ENCODE peak calls at places on chromosomes 6 and 20, in eight cellular contexts. P, J, W, K, C, N, O and L are unnamed samples. For H3K4me1, the result is how much of the 10 kb centered on the place peaks cover.

GRCh38 chr6:136250686-136251008 is 536 bp upstream of the MTFR2 start:
- DNase-seq in W (no peak), O (no peak), P (no peak), J (no peak), C (no peak), K (no peak), N (no peak), L (no peak)

GRCh38 chr20:57662313-57663240 is 42.4 kb upstream of the ZBP1 start:
- DNase-seq in C (peak), N (no peak), W (no peak), J (no peak), P (peak), O (peak), K (peak), L (peak)

GRCh38 chr6:42539135-42539534 is 24.7 kb upstream of the UBR2 start:
- DNase-seq in K (no peak), J (no peak), C (no peak), W (no peak), O (no peak), P (no peak), N (no peak), L (no peak)

GRCh38 chr20:48638546-48638945 is 189.3 kb downstream of the PREX1 start:
- DNase-seq in P (no peak), O (no peak), J (no peak), C (no peak), K (no peak), N (peak), W (no peak), L (no peak)

GRCh38 chr20:54131675-54132611 is 41.8 kb downstream of the CYP24A1 start:
- DNase-seq in W (no peak), P (no peak), N (peak), O (no peak), K (no peak), C (no peak), J (no peak), L (no peak)

GRCh38 chr6:22886881-22887581 is 317.7 kb downstream of the HDGFL1 start:
- DNase-seq in P (no peak), O (no peak), J (no peak), K (no peak), C (no peak), W (no peak), N (peak), L (no peak)

GRCh38 chr20:31414381-31414780 is 8.4 kb upstream of the DEFB121 start:
- DNase-seq in N (no peak), J (no peak), W (no peak), K (no peak), C (no peak), P (no peak), O (no peak), L (no peak)

GRCh38 chr20:59866338-59866737 is 67.1 kb downstream of the SYCP2 start:
- DNase-seq in O (no peak), C (no peak), W (no peak), N (no peak), J (no peak), K (no peak), P (no peak), L (no peak)

GRCh38 chr6:135675862-135676261 is 175.6 kb upstream of the PDE7B start:
- DNase-seq in O (no peak), J (no peak), K (no peak), P (no peak), N (peak), C (no peak), W (peak), L (no peak)

GRCh38 chr20:20083796-20084195 is 31.5 kb downstream of the CFAP61 start:
- DNase-seq in J (no peak), N (peak), O (no peak), K (no peak), W (peak), P (no peak), C (no peak), L (no peak)

DNA sequence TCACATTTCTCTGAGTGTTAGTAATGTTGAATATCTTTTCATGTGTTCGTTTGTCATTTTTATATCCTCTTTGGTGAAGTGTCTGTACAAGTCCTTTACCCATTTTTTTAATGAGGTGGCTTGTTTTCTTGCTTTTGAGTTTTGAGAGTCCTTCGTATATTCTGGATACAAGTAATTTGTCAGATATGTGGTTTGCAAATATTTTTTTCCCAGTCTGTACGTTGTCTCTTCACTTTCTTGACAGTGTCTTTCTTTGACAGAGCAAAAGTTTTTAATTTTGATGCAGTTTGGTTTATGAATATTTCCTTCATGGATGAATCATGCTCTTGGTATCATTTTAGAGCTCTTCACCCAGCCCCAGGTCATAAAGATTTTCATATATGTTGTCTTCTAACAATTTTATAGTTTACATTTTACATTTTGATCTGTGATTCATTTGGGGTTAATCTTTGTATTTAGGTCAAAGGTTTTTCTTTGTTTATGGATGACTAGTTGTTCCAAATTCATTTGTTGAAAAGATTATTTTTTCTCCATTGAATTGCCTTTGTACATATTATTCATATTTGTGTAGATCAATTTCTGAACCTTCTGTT is 152.5 kb downstream of the MRPL14 start:
- DNase-seq in C (no peak), N (no peak), O (no peak), W (no peak), P (no peak), J (no peak), K (no peak), L (no peak)
- H3K4me1 ChIP-seq in C (under half), N (under half), O (under half), W (under half), P (under half), J (under half), K (under half), L (under half)

GRCh38 chr20:8153281-8153908 is 21.3 kb downstream of the PLCB1 start:
- DNase-seq in P (no peak), J (no peak), C (no peak), O (no peak), W (no peak), K (no peak), N (peak), L (no peak)

GRCh38 chr20:8152183-8152582 is 20.1 kb downstream of the PLCB1 start:
- DNase-seq in W (no peak), N (peak), J (no peak), P (no peak), O (no peak), C (no peak), K (no peak), L (no peak)

GRCh38 chr20:8150591-8150990 is 18.5 kb downstream of the PLCB1 start:
- DNase-seq in O (no peak), P (no peak), K (no peak), J (no peak), W (no peak), N (peak), C (no peak), L (no peak)

GRCh38 chr20:8152847-8153246 is 20.8 kb downstream of the PLCB1 start:
- DNase-seq in J (no peak), N (no peak), P (no peak), O (no peak), W (no peak), K (no peak), C (no peak), L (no peak)

DNA sequence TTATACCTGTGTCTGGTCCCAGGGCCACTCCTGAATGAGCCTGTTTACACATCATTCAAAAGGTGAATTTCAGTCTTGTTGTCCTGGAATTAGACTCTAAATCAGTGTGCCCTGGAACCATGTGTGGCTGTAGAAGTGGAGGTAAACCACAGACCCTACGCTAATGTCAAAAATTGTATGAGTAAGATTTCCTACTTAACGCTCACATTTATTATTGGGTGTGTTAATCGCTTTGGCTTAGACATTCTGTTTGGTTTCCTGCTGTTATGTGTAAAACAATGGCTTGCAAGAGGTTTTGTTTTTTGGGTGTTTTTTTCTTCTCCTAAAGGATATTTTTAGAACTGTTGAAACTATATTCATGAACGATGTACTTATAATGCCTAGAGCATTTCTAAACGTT is 19.3 kb downstream of the PLCB1 start:
- DNase-seq in N (peak), O (no peak), C (no peak), P (no peak), W (no peak), J (no peak), K (no peak), L (no peak)
- H3K4me1 ChIP-seq in N (under half), O (under half), C (under half), P (under half), W (under half), J (half or more), K (under half), L (under half)

GRCh38 chr6:1463751-1464397 is 74.5 kb downstream of the FOXF2 start:
- DNase-seq in W (no peak), C (no peak), O (no peak), K (no peak), J (no peak), N (no peak), P (no peak), L (no peak)

GRCh38 chr6:1464796-1465348 is 75.5 kb downstream of the FOXF2 start:
- DNase-seq in O (no peak), J (no peak), K (no peak), N (no peak), P (no peak), W (no peak), C (no peak), L (no peak)

GRCh38 chr6:1461736-1462135 is 72.4 kb downstream of the FOXF2 start:
- DNase-seq in J (no peak), C (no peak), K (no peak), W (no peak), O (no peak), N (no peak), P (no peak), L (no peak)

GRCh38 chr6:1463275-1463674 is 73.9 kb downstream of the FOXF2 start:
- DNase-seq in N (no peak), W (peak), P (no peak), K (no peak), O (no peak), C (no peak), J (no peak), L (no peak)

DNA sequence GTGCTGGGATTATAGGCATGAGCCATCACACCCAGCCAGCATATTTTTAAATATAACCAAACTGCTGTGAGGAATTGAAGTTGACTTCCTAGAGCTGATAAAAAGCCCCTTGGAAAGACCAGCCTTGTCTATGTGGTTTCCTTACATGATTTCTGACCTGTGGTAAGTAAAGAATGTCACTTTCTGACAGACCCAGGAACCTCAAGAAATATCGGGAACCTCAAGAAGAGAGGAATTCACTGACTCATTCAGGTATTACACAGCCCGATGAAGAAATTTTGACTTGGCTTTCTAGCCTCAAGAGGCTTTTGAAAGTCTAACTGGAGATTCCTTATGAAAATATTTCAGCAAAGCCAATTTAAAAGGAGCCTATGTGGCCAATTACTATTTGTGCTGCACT is 71.8 kb downstream of the FOXF2 start:
- DNase-seq in C (no peak), J (no peak), N (peak), K (no peak), O (no peak), W (no peak), P (no peak), L (no peak)
- H3K4me1 ChIP-seq in C (under half), J (under half), N (under half), K (under half), O (under half), W (under half), P (under half), L (under half)

GRCh38 chr6:32073066-32073465 is 34.9 kb downstream of the CYP21A2 start:
- DNase-seq in J (no peak), W (no peak), N (no peak), K (no peak), C (no peak), O (no peak), P (no peak), L (no peak)

GRCh38 chr6:32075781-32076494 is 33.2 kb downstream of the TNXB start:
- DNase-seq in N (no peak), K (no peak), W (no peak), C (no peak), O (no peak), P (no peak), J (no peak), L (no peak)

GRCh38 chr6:32073613-32074012 is 35.4 kb downstream of the CYP21A2 start:
- DNase-seq in J (no peak), N (no peak), W (no peak), K (no peak), P (no peak), C (no peak), O (no peak), L (no peak)

GRCh38 chr6:32070814-32071466 is 32.7 kb downstream of the CYP21A2 start:
- DNase-seq in W (no peak), C (no peak), P (no peak), O (peak), K (peak), J (no peak), N (no peak), L (no peak)

DNA sequence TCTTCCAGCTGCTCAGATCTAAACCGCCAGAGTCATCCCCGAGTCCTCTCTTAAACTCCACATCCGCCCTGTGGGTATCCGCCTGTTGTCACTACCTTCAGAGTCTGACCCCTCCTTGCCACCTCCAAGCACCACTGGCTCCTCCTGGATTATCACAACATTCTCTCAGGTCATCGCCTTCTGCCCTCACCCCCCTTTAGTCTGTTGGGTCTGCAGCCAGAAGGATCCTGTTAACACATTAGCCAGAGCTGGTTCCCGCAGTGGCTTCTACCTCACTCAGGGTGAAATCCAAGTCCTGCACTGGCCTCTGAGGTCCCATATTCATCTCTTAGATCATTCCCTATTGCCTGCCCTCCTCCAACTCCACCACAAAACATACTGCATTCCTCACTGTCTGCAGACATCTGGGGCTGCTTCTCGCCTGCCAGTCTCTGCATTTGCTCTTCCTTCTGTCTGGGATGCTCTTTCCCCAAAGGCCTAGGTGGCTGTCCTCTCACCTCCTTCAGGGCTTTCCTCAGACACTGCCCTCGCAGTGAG is 34.1 kb downstream of the TNXB start:
- DNase-seq in W (no peak), P (no peak), K (no peak), J (no peak), O (no peak), N (no peak), C (no peak), L (no peak)
- H3K4me1 ChIP-seq in W (under half), P (under half), K (under half), J (under half), O (under half), N (under half), C (under half), L (under half)

GRCh38 chr20:539236-539635 is 4.4 kb downstream of the CSNK2A1 start:
- DNase-seq in K (no peak), P (no peak), J (no peak), W (peak), O (no peak), N (no peak), C (no peak), L (no peak)

GRCh38 chr20:539848-540247 is 3.7 kb downstream of the CSNK2A1 start:
- DNase-seq in O (no peak), P (no peak), J (no peak), C (no peak), K (peak), W (peak), N (peak), L (no peak)

GRCh38 chr20:542777-543368 is 717 bp downstream of the CSNK2A1 start:
- DNase-seq in O (no peak), N (no peak), K (no peak), P (peak), W (peak), C (peak), J (no peak), L (no peak)

GRCh38 chr20:537983-538382 is 5.6 kb downstream of the CSNK2A1 start:
- DNase-seq in J (no peak), P (no peak), W (no peak), C (no peak), O (no peak), N (no peak), K (no peak), L (no peak)

DNA sequence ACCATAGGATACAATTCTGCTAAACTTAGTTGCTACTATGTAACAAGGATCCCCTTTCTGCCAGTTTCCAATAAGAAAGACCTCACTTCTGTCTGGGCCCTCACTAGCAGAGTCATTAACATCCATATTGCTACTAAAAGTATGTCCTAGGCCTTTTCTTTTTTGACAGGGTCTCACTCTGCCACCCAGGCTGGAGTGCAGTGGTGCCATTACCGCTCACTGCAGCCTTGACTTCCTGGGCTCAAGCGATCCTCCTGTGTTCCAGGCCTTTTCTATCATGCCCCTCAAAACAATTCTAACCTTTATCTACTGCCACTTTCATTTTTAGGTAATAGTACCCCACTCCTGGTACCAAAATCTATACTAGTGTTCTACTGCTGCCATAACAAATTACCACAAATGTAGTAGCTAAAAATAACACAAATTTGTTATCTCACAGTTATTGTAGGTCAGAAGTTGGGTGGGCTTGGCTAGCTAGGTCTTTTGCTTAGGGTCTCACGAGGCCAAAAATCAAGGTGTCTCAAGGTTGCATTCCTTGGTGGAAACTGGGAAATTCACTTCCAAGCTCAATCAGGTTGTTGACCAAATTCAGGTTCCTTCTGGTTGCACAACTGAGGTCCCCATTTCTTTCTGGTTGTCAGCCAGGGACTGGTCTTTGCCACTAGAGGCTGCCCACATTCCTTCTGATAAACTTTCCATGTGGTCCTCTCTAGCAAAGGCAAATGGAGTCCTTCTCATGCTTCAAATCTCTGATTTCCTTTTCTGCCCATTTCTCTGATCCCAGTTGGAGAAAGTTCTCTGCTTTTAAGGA is 3.0 kb downstream of the CSNK2A1 start:
- DNase-seq in W (peak), K (no peak), C (no peak), J (no peak), N (no peak), O (no peak), P (no peak), L (no peak)
- H3K4me1 ChIP-seq in W (half or more), K (under half), C (under half), J (half or more), N (under half), O (half or more), P (half or more), L (under half)

GRCh38 chr6:34240329-34241248 is 3.9 kb downstream of the HMGA1 start:
- DNase-seq in N (no peak), P (no peak), J (no peak), W (no peak), C (no peak), O (peak), K (no peak), L (peak)
- H3K4me1 ChIP-seq in N (under half), P (under half), J (half or more), W (half or more), C (under half), O (under half), K (under half), L (under half)

DNA sequence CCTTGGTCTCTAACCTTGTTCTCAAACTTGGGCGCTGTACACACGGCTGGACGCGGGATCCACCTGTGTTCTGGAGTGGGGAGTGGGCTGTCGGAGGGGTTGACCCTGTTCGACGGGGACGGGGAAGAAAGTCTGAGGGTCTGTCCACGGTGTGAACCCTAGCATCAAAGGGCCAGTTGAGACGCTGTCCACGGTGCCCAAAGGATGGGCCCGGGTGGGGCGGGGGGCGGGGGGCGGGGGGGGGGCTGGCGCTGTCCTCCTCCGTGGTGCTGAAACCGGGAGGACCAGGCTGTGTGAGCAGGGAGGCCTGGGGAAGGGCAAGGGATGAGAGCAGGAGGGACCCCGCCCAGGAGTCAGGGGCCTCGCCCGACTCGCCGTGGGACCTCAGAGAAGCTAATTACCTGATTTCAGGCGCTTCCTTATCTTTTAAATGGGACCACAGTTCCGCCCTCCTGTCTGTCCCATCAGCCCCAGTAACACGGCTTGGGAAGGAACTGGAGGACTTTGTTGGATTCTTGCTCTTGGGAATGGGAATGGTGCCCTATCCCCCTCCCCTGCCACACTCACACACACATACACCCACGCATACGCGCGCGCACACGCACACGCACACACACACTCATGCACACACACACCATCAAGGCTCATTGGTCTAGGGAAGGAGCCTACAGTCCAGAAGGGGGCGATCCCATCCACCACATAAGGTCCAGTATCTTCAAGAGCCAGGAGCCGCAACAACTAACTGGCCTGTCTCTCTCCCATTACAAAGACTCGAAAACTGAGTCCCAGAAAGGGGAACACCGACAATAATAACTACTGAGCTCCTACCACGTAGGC is 1.0 kb upstream of the VSTM2L start:
- DNase-seq in W (peak), K (peak), J (no peak), O (no peak), N (peak), P (peak), C (no peak), L (no peak)
- H3K4me1 ChIP-seq in W (under half), K (under half), J (under half), O (under half), N (under half), P (under half), C (under half), L (under half)